ENCODE peak calls at places on chromosomes 7 and 10, in ten cellular contexts. C, E, R, T, M, W, U, N, Y and X are unnamed samples.

GRCh38 chr10:61642073-61642637 is 20.6 kb upstream of the CABCOCO1 start:
- DNase-seq in C (no peak), E (no peak), R (no peak), T (no peak), M (no peak), W (no peak), U (no peak), N (no peak), Y (no peak), X (no peak)

GRCh38 chr10:110721406-110722038 is 77.4 kb downstream of the RBM20 start:
- DNase-seq in C (no peak), E (no peak), R (no peak), T (no peak), M (no peak), W (no peak), U (no peak), N (no peak), Y (no peak), X (no peak)

GRCh38 chr7:80991654-80992053 is 72.8 kb upstream of the SEMA3C start:
- DNase-seq in C (no peak), E (no peak), R (no peak), T (no peak), M (no peak), W (no peak), U (no peak), N (no peak), Y (no peak), X (no peak)

GRCh38 chr7:87852306-87852705 is 23.9 kb downstream of the SLC25A40 start:
- DNase-seq in C (no peak), E (no peak), R (no peak), T (no peak), M (no peak), W (no peak), U (no peak), N (no peak), Y (no peak), X (no peak)

GRCh38 chr7:46321556-46322205 is 400.6 kb upstream of the IGFBP3 start:
- DNase-seq in C (no peak), E (no peak), R (no peak), T (no peak), M (no peak), W (no peak), U (no peak), N (no peak), Y (no peak), X (no peak)

GRCh38 chr10:90342480-90342879 is 515.4 kb downstream of the HTR7 start:
- DNase-seq in C (no peak), E (no peak), R (no peak), T (no peak), M (no peak), W (no peak), U (no peak), N (no peak), Y (no peak), X (no peak)

GRCh38 chr7:93968911-93969620 is 35.1 kb downstream of the BET1 start:
- DNase-seq in C (no peak), E (no peak), R (no peak), T (no peak), M (no peak), W (no peak), U (no peak), N (no peak), Y (no peak), X (no peak)

GRCh38 chr7:12647364-12648219 is 39.8 kb upstream of the ARL4A start:
- DNase-seq in C (peak), E (peak), R (peak), T (no peak), M (peak), W (no peak), U (no peak), N (no peak), Y (no peak), X (no peak)

GRCh38 chr7:114481995-114482394 is 67.4 kb downstream of the FOXP2 start:
- DNase-seq in C (no peak), E (peak), R (no peak), T (no peak), M (no peak), W (no peak), U (no peak), N (no peak), Y (no peak), X (no peak)

GRCh38 chr10:122019414-122019975 is 30.5 kb downstream of the TACC2 start:
- DNase-seq in C (peak), E (peak), R (peak), T (peak), M (no peak), W (no peak), U (no peak), N (no peak), Y (no peak), X (no peak)

GRCh38 chr10:132059760-132060508 is 5.8 kb upstream of the JAKMIP3 start:
- DNase-seq in C (no peak), E (no peak), R (no peak), T (no peak), M (no peak), W (no peak), U (no peak), N (no peak), Y (no peak), X (no peak)

GRCh38 chr10:49139866-49140195 is 6.0 kb upstream of the FAM170B start:
- DNase-seq in C (no peak), E (peak), R (no peak), T (no peak), M (peak), W (no peak), U (no peak), N (no peak), Y (no peak), X (no peak)

GRCh38 chr7:28684729-28685211 is 272.5 kb downstream of the CREB5 start:
- DNase-seq in C (no peak), E (no peak), R (no peak), T (no peak), M (no peak), W (no peak), U (no peak), N (no peak), Y (no peak), X (peak)

GRCh38 chr7:69078997-69079769 is 519.1 kb upstream of the AUTS2 start:
- DNase-seq in C (no peak), E (no peak), R (no peak), T (no peak), M (peak), W (no peak), U (no peak), N (no peak), Y (no peak), X (no peak)

GRCh38 chr7:135205850-135206249 is 5.5 kb downstream of the WDR91 start:
- DNase-seq in C (no peak), E (no peak), R (no peak), T (no peak), M (no peak), W (no peak), U (no peak), N (no peak), Y (no peak), X (no peak)

GRCh38 chr10:34773617-34774261 is 41.4 kb downstream of the PARD3 start:
- DNase-seq in C (no peak), E (no peak), R (no peak), T (no peak), M (no peak), W (no peak), U (no peak), N (no peak), Y (no peak), X (no peak)

GRCh38 chr10:132418520-132419416 is 21.8 kb downstream of the PWWP2B start:
- DNase-seq in C (peak), E (no peak), R (peak), T (peak), M (no peak), W (no peak), U (no peak), N (no peak), Y (peak), X (no peak)

GRCh38 chr10:77350134-77350533 is 287.5 kb downstream of the KCNMA1 start:
- DNase-seq in C (no peak), E (peak), R (no peak), T (no peak), M (no peak), W (no peak), U (no peak), N (no peak), Y (no peak), X (no peak)

GRCh38 chr7:24970676-24971075 is 9.3 kb downstream of the OSBPL3 start:
- DNase-seq in C (no peak), E (no peak), R (no peak), T (no peak), M (no peak), W (no peak), U (no peak), N (no peak), Y (no peak), X (no peak)

GRCh38 chr7:44060091-44060947 is 5.0 kb downstream of the PGAM2 start:
- DNase-seq in C (no peak), E (no peak), R (no peak), T (peak), M (no peak), W (no peak), U (no peak), N (peak), Y (no peak), X (no peak)

GRCh38 chr10:90136731-90137316 is 435.4 kb downstream of the KIF20B start:
- DNase-seq in C (no peak), E (no peak), R (no peak), T (no peak), M (no peak), W (no peak), U (no peak), N (no peak), Y (no peak), X (no peak)

GRCh38 chr10:91779011-91779605 is 19.1 kb upstream of the TNKS2 start:
- DNase-seq in C (no peak), E (no peak), R (no peak), T (no peak), M (peak), W (no peak), U (no peak), N (no peak), Y (no peak), X (no peak)

GRCh38 chr7:49166441-49166840 is 242.1 kb downstream of the CDC14C start:
- DNase-seq in C (no peak), E (no peak), R (no peak), T (no peak), M (no peak), W (no peak), U (no peak), N (no peak), Y (no peak), X (no peak)

GRCh38 chr10:4127518-4128315 is 342.7 kb upstream of the KLF6 start:
- DNase-seq in C (peak), E (no peak), R (peak), T (no peak), M (no peak), W (no peak), U (no peak), N (no peak), Y (no peak), X (no peak)

GRCh38 chr7:157735826-157736225 is 399.0 kb downstream of the DNAJB6 start:
- DNase-seq in C (no peak), E (no peak), R (no peak), T (no peak), M (no peak), W (no peak), U (no peak), N (no peak), Y (no peak), X (no peak)

GRCh38 chr10:100537475-100537874 is 1.7 kb downstream of the HIF1AN start:
- DNase-seq in C (no peak), E (no peak), R (no peak), T (no peak), M (no peak), W (no peak), U (no peak), N (no peak), Y (no peak), X (no peak)

GRCh38 chr10:20817116-20817515 is 80.0 kb downstream of the NEBL start:
- DNase-seq in C (no peak), E (peak), R (no peak), T (no peak), M (no peak), W (no peak), U (no peak), N (no peak), Y (no peak), X (no peak)

GRCh38 chr7:25854608-25855497 is 297.1 kb upstream of the NFE2L3 start:
- DNase-seq in C (peak), E (peak), R (peak), T (no peak), M (peak), W (no peak), U (no peak), N (peak), Y (peak), X (no peak)

GRCh38 chr7:119232091-119232490 is 1007.6 kb downstream of the ANKRD7 start:
- DNase-seq in C (no peak), E (no peak), R (no peak), T (no peak), M (no peak), W (no peak), U (no peak), N (no peak), Y (no peak), X (no peak)

GRCh38 chr7:123725586-123726171 is 23.1 kb downstream of the WASL start:
- DNase-seq in C (no peak), E (no peak), R (no peak), T (no peak), M (no peak), W (no peak), U (no peak), N (no peak), Y (no peak), X (no peak)

GRCh38 chr10:132434405-132435005 is 37.5 kb downstream of the PWWP2B start:
- DNase-seq in C (no peak), E (no peak), R (no peak), T (peak), M (no peak), W (no peak), U (no peak), N (peak), Y (no peak), X (no peak)

GRCh38 chr10:96497391-96497790 is 16.3 kb downstream of the TLL2 start:
- DNase-seq in C (no peak), E (no peak), R (no peak), T (no peak), M (no peak), W (no peak), U (no peak), N (no peak), Y (no peak), X (no peak)

GRCh38 chr7:3028071-3028766 is 15.4 kb downstream of the CARD11 start:
- DNase-seq in C (peak), E (peak), R (peak), T (no peak), M (no peak), W (peak), U (no peak), N (no peak), Y (no peak), X (no peak)